ENCODE peak calls at places on chromosomes 6 and 20, in ten cellular contexts. W is nephron progenitor cell; U is fibroblast of lung; O is spleen; F is brain microvascular endothelial cell; P is stimulated activated CD4-positive, alpha-beta T cell treated with anti-CD3 and anti-CD28 coated beads, Interleukin-15, amount 100 ng/mL, for 1 hour; S is globus pallidus; X is AML-193; H is aorta; K is NCI-H187. M is an unnamed sample.
A peak's percentile ranks its signal among the peaks of the same experiment; 100 is the strongest.

GRCh38 chr6:4162345-4162744 is 27.0 kb upstream of the ECI2 start:
- DNase-seq in H (no peak), P (no peak), K (no peak), X (no peak), U (no peak), S (no peak), W (no peak), F (no peak), O (no peak), M (no peak)

GRCh38 chr20:6525447-6526303 is 241.8 kb upstream of the BMP2 start:
- DNase-seq in U (no peak), X (no peak), K (no peak), W (no peak), O (no peak), P (no peak), F (peak; percentile 74), S (no peak), H (no peak), M (no peak)

GRCh38 chr20:37630161-37630560 is 63.7 kb upstream of the CTNNBL1 start:
- DNase-seq in S (no peak), W (no peak), P (no peak), K (peak; percentile 12), F (no peak), U (no peak), O (no peak), X (no peak), H (no peak), M (no peak)

GRCh38 chr6:22145823-22146379 is 150.9 kb downstream of the PRL start:
- DNase-seq in S (peak; percentile 93), P (no peak), F (peak; percentile 53), U (peak; percentile 82), H (no peak), W (peak; percentile 8), X (no peak), O (no peak), K (no peak), M (peak; percentile 77)

GRCh38 chr6:23547851-23548250 is 578.2 kb upstream of the NRSN1 start:
- DNase-seq in X (no peak), W (no peak), P (no peak), U (no peak), H (no peak), K (no peak), S (peak; percentile 2), O (no peak), F (no peak), M (no peak)

GRCh38 chr20:45416917-45417316 is 976 bp downstream of the PIGT start:
- DNase-seq in K (no peak), W (no peak), X (peak; percentile 80), U (no peak), F (no peak), S (no peak), P (no peak), O (no peak), H (no peak), M (no peak)

GRCh38 chr6:122696079-122696478 is 83.4 kb upstream of the FABP7 start:
- DNase-seq in X (no peak), H (no peak), F (peak; percentile 56), K (no peak), S (no peak), P (no peak), W (no peak), O (no peak), U (peak; percentile 86), M (no peak)

GRCh38 chr6:149190228-149190831 is 127.2 kb upstream of the TAB2 start:
- DNase-seq in P (no peak), S (no peak), U (peak; percentile 9), F (peak; percentile 39), O (peak; percentile 88), X (peak; percentile 69), K (no peak), W (no peak), H (peak; percentile 69), M (no peak)

GRCh38 chr6:156808287-156808686 is 31.1 kb downstream of the ARID1B start:
- DNase-seq in F (no peak), W (no peak), U (peak; percentile 29), X (no peak), H (no peak), K (no peak), O (no peak), P (no peak), S (peak; percentile 88), M (no peak)

M was measured in anterior cingulate cortex.